ENCODE peak calls at places on chromosomes 5 and 9, in five cellular contexts. R is HCT116; H is CD4-positive, alpha-beta T cell; C is AG10803; I is NB4. V is an unnamed sample.

GRCh38 chr5:132446621-132447020 is 44.0 kb downstream of the IRF1 start:
- DNase-seq in R (no peak), H (no peak), C (peak; percentile 92), I (no peak), V (no peak)

GRCh38 chr9:1604942-1605560 is 410.1 kb upstream of the SMARCA2 start:
- DNase-seq in R (no peak), H (no peak), C (peak; percentile 18), I (peak; percentile 70), V (no peak)

GRCh38 chr5:122924203-122924602 is 78.8 kb downstream of the SNX24 start:
- DNase-seq in R (no peak), H (no peak), C (peak; percentile 41), I (no peak), V (no peak)

GRCh38 chr5:179121667-179122111 is 61.5 kb downstream of the ZNF354C start:
- DNase-seq in R (no peak), H (no peak), C (no peak), I (no peak), V (no peak)

GRCh38 chr9:69975681-69976080 is 68.0 kb upstream of the MAMDC2 start:
- DNase-seq in R (no peak), H (no peak), C (peak; percentile 65), I (no peak), V (no peak)

GRCh38 chr9:136532799-136533774 is 12.8 kb downstream of the NOTCH1 start:
- DNase-seq in R (no peak), H (peak; percentile 54), C (no peak), I (no peak), V (no peak)

GRCh38 chr5:181261320-181262085 is 560 bp upstream of the TRIM52 start:
- DNase-seq in R (peak; percentile 48), H (peak; percentile 71), C (peak; percentile 71), I (peak; percentile 89), V (peak; percentile 53)

GRCh38 chr5:28766565-28767158 is 1728.3 kb upstream of the CDH9 start:
- DNase-seq in R (peak; percentile 16), H (no peak), C (peak; percentile 8), I (peak; percentile 59), V (peak; percentile 5)

GRCh38 chr9:84230355-84231136 is 110.0 kb downstream of the SLC28A3 start:
- DNase-seq in R (no peak), H (no peak), C (peak; percentile 95), I (no peak), V (peak; percentile 16)

GRCh38 chr5:149271195-149271716 is 403 bp upstream of the AFAP1L1 start:
- DNase-seq in R (no peak), H (no peak), C (no peak), I (peak; percentile 37), V (peak; percentile 45)

GRCh38 chr5:37756248-37756647 is 83.6 kb downstream of the GDNF start:
- DNase-seq in R (no peak), H (no peak), C (no peak), I (no peak), V (no peak)

GRCh38 chr9:128149001-128149701 is at the start of gene LCN2:
- DNase-seq in R (peak; percentile 48), H (no peak), C (no peak), I (no peak), V (no peak)

GRCh38 chr9:33776578-33776977 is 18.8 kb upstream of the PRSS3 start:
- DNase-seq in R (no peak), H (no peak), C (no peak), I (no peak), V (no peak)

GRCh38 chr5:82406200-82406773 is 128.1 kb upstream of the RPS23 start:
- DNase-seq in R (no peak), H (no peak), C (peak; percentile 88), I (peak; percentile 7), V (no peak)

GRCh38 chr9:130731355-130731754 is 37.8 kb downstream of the EXOSC2 start:
- DNase-seq in R (no peak), H (no peak), C (no peak), I (no peak), V (no peak)

GRCh38 chr5:1467341-1468246 is 22.4 kb upstream of the SLC6A3 start:
- DNase-seq in R (no peak), H (no peak), C (no peak), I (no peak), V (no peak)

GRCh38 chr9:121885345-121885901 is 207.7 kb downstream of the TTLL11 start:
- DNase-seq in R (no peak), H (no peak), C (no peak), I (no peak), V (no peak)

DNA sequence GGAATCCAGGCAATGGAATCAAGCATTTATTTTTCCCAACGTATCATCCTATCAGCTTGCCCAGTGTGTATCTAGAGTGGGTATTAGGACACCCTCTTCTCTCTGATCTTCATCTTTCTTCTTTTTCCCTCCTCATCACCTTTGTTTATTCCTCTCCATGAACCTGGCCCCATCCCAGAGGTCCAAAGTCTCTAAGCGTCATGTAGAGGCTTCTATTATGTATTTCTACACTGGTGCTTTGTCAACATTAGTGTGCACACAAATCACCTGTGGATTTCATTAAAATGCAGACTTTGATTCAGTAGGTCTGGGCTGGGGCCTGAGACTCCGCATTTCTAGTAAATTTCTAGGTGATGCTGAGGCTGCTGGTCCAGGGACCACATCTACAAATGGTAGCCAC is 19.8 kb upstream of the PIP5K1B start:
- DNase-seq in R (no peak), H (no peak), C (no peak), I (no peak), V (no peak)
- TF ChIP-seq CTCF in R (no peak), H (no peak), C (no peak), I (no peak), V (no peak)

GRCh38 chr9:27183151-27183550 is 74.1 kb downstream of the TEK start:
- DNase-seq in R (no peak), H (no peak), C (no peak), I (no peak), V (no peak)
- TF ChIP-seq CTCF in R (no peak), H (no peak), C (no peak), I (no peak), V (no peak)

GRCh38 chr9:93909242-93909616 is 45.9 kb downstream of the BARX1 start:
- DNase-seq in R (no peak), H (no peak), C (no peak), I (no peak), V (no peak)

GRCh38 chr9:93910196-93910595 is 45.0 kb downstream of the BARX1 start:
- DNase-seq in R (no peak), H (no peak), C (no peak), I (no peak), V (no peak)

GRCh38 chr9:93911136-93911745 is 43.9 kb downstream of the BARX1 start:
- DNase-seq in R (no peak), H (no peak), C (no peak), I (no peak), V (no peak)

GRCh38 chr9:93911871-93912554 is 43.1 kb downstream of the BARX1 start:
- DNase-seq in R (no peak), H (no peak), C (no peak), I (no peak), V (no peak)

GRCh38 chr9:93910598-93910997 is 44.6 kb downstream of the BARX1 start:
- DNase-seq in R (no peak), H (no peak), C (no peak), I (peak; percentile 8), V (no peak)
- TF ChIP-seq CTCF in R (no peak), H (no peak), C (no peak), I (peak; percentile 9), V (no peak)

GRCh38 chr9:96663506-96664120 is 8.5 kb upstream of the PRXL2C start:
- DNase-seq in R (no peak), H (no peak), C (no peak), I (no peak), V (no peak)

GRCh38 chr9:96668868-96669534 is 13.9 kb upstream of the PRXL2C start:
- DNase-seq in R (no peak), H (no peak), C (no peak), I (no peak), V (no peak)

GRCh38 chr9:96661711-96662110 is 6.6 kb upstream of the PRXL2C start:
- DNase-seq in R (no peak), H (no peak), C (peak; percentile 49), I (no peak), V (no peak)

GRCh38 chr9:96665789-96666188 is 10.7 kb upstream of the PRXL2C start:
- DNase-seq in R (no peak), H (no peak), C (no peak), I (no peak), V (no peak)

GRCh38 chr9:96667363-96667728 is 12.2 kb upstream of the PRXL2C start:
- DNase-seq in R (no peak), H (no peak), C (no peak), I (no peak), V (no peak)
- TF ChIP-seq CTCF in R (no peak), H (no peak), C (peak; percentile 22), I (no peak), V (no peak)

GRCh38 chr5:68021958-68022357 is 193.6 kb upstream of the PIK3R1 start:
- DNase-seq in R (no peak), H (no peak), C (no peak), I (no peak), V (no peak)

GRCh38 chr5:68024426-68024825 is 191.1 kb upstream of the PIK3R1 start:
- DNase-seq in R (no peak), H (no peak), C (peak; percentile 43), I (no peak), V (no peak)

GRCh38 chr5:68015933-68016332 is 199.6 kb upstream of the PIK3R1 start:
- DNase-seq in R (no peak), H (no peak), C (no peak), I (no peak), V (no peak)

GRCh38 chr5:68026092-68026910 is 189.3 kb upstream of the PIK3R1 start:
- DNase-seq in R (no peak), H (no peak), C (no peak), I (no peak), V (no peak)

DNA sequence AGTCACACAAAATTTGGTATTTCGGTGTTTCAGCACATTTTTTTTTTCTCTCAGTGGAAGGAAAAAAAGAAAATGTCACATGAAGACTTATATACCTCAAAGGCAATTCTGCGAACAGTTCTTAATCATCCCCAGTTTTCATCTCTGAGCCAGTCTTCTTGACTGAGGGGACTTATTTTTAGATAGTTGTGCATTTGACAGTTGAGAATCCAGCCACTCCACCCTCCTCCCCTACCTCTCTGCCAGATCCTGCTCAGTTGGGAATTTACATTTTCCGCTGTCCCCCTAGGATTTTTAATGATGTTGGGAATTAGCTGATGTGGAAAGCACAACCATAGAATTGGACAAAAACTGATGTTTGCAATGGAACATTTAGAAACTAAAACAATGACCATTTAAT is 194.4 kb upstream of the PIK3R1 start:
- DNase-seq in R (no peak), H (no peak), C (no peak), I (no peak), V (no peak)
- TF ChIP-seq CTCF in R (no peak), H (no peak), C (no peak), I (no peak), V (no peak)

V was measured in neural crest cell.